ENCODE peak calls at places on chromosomes 5 and 9, in five cellular contexts. W is HepG2, S is endothelial cell of umbilical vein, F is MM.1S, U is sigmoid colon. M is an unnamed sample.

GRCh38 chr5:80125022-80125961 is 90.1 kb downstream of the THBS4 start:
- DNase-seq in W (no peak), S (no peak), F (no peak), U (no peak), M (peak)

GRCh38 chr9:36759141-36759540 is 186.4 kb downstream of the MELK start:
- DNase-seq in W (no peak), S (no peak), F (no peak), U (no peak), M (no peak)

GRCh38 chr5:56696900-56697299 is 118.4 kb upstream of the MAP3K1 start:
- DNase-seq in W (no peak), S (peak), F (peak), U (no peak), M (no peak)

GRCh38 chr9:2157277-2158105 is 142.3 kb downstream of the SMARCA2 start:
- DNase-seq in W (no peak), S (no peak), F (peak), U (no peak), M (peak)

GRCh38 chr5:141597394-141597793 is 21.4 kb downstream of the DIAPH1 start:
- DNase-seq in W (no peak), S (peak), F (no peak), U (no peak), M (no peak)

GRCh38 chr9:121233906-121234901 is 32.5 kb upstream of the RAB14 start:
- DNase-seq in W (no peak), S (no peak), F (no peak), U (no peak), M (no peak)

GRCh38 chr9:17280350-17281012 is 145.6 kb downstream of the CNTLN start:
- DNase-seq in W (no peak), S (no peak), F (no peak), U (no peak), M (no peak)

GRCh38 chr5:37717613-37718431 is 122.0 kb downstream of the GDNF start:
- DNase-seq in W (peak), S (peak), F (no peak), U (peak), M (no peak)

GRCh38 chr9:133658442-133659431 is 22.6 kb downstream of the DBH start:
- DNase-seq in W (peak), S (no peak), F (no peak), U (no peak), M (no peak)

GRCh38 chr9:73039253-73039915 is 86.5 kb upstream of the ALDH1A1 start:
- DNase-seq in W (no peak), S (peak), F (no peak), U (peak), M (no peak)

GRCh38 chr5:93572101-93572772 is 8.8 kb downstream of the NR2F1-AS1 start:
- DNase-seq in W (no peak), S (no peak), F (no peak), U (no peak), M (no peak)

GRCh38 chr9:27280858-27281257 is 16.1 kb downstream of the EQTN start:
- DNase-seq in W (no peak), S (peak), F (no peak), U (no peak), M (no peak)

DNA sequence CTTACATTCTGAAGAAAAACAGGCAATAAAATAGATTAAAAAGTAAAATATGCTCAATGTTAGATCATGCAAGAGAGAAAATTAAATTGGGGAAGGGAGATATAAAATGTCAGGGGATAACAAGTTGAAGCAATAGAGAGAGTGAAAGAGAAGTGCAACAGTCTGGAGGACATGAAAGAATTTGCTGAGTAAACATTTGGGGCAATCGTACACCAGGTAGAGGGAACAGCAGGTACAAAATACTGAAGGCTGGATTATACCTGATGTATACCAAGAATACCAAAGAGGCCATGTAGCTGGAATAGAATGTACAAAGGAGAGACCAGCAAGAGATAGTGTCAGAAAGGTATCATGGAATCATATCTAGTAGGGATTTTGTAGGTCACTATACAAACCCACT is 300.8 kb downstream of the DNAH5 start:
- DNase-seq in W (no peak), S (no peak), F (no peak), U (no peak), M (no peak)
- TF ChIP-seq CTCF in W (no peak), S (no peak), F (no peak), U (no peak), M (no peak)

DNA sequence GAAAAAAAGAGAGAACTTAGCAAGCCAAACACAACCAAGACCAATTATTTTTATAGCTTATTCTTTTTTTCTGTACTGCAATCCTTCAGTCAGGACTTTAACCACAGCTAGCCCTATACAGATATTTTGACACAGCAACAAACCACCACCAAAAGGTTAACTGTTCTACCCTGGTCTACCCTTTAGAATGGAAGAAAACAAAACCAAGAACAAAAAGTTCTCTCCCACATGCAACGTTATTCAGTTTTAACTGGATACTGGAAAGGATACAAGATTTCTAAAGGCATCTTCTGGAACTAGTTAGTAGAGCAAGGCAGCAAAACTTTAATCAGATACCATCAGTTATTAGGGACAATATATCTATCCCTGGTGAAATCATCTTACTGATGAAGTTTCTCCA is 32.6 kb downstream of the ECPAS start:
- DNase-seq in W (no peak), S (no peak), F (no peak), U (no peak), M (no peak)
- H3K4me3 ChIP-seq in W (no peak), S (no peak), F (no peak), U (no peak), M (no peak)

GRCh38 chr5:168365581-168366081 is 74.2 kb downstream of the WWC1 start:
- DNase-seq in W (peak), S (no peak), F (no peak), U (no peak), M (no peak)
- TF ChIP-seq CTCF in W (peak), S (no peak), F (no peak), U (no peak), M (no peak)

GRCh38 chr5:107696071-107696470 is 25.3 kb upstream of the EFNA5 start:
- DNase-seq in W (no peak), S (no peak), F (no peak), U (no peak), M (no peak)
- H3K4me3 ChIP-seq in W (no peak), S (no peak), F (no peak), U (no peak), M (no peak)

DNA sequence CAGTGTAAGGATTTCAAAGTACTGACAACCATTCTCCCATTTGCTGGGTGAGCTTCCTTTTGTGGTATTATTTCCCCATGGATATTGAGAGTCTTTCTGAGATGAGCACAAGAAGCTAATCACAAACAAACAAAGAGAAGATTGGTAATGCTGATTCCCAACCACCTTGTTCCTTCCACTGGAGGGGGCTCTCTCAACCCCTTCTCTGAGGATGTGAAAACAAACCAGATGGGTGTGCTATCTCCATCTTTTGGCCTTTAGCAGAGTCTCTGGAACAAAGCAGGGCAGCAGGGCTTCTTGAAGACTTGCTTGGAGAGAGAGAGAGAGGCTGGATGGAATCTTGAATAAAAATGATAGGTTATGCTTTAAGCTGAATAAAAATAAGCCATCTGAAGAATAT is 576.7 kb upstream of the ZNF462 start:
- DNase-seq in W (no peak), S (no peak), F (no peak), U (no peak), M (no peak)
- TF ChIP-seq CTCF in W (no peak), S (no peak), F (no peak), U (no peak), M (peak)

DNA sequence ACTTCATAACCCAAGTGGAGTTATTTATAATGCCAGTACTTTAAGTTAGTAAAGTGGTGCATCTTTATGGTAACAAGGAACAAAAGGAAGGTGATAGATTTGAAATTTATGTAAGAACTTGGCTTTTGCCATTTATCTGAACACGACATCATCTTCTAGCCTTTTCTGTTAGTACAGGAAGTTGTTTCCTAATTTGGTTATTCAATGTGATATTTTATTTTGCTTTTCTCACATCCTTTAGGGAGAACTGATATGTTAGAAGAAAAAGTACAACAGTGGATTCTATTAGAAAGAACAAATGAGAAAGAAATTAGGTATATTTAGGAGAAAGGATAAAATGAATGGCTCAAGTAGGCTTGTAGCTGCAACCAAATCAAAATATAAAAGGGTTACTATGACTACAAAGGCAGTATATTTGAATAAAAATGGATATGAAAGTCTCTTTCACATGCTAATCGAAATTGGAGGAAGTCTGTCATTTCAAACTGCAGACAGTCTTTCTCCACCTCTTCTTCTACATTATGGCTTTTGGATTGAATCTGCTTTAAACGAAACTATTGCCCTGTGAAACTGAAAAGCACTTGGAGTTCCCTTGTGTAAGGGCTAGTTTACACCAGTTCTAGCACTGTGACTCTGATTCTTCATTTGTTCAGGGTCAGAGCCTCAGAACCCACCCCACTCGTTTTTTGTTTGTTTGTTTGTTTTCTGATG is 18.5 kb upstream of the SLC24A2 start:
- DNase-seq in W (no peak), S (no peak), F (peak), U (no peak), M (no peak)
- H3K4me3 ChIP-seq in W (no peak), S (no peak), F (no peak), U (no peak), M (no peak)

GRCh38 chr5:149855371-149855770 is 89.2 kb downstream of the PDE6A start:
- DNase-seq in W (no peak), S (no peak), F (no peak), U (no peak), M (no peak)
- TF ChIP-seq CTCF in W (no peak), S (no peak), F (no peak), U (no peak), M (no peak)

M was measured in GM12864.